ENCODE peak calls at places on chromosomes 3 and 15, in seven cellular contexts. T is adrenal gland, R is RWPE1, M is ovary, Y is BJ, E is astrocyte of the cerebellum, H is IMR-90. J is an unnamed sample.

GRCh38 chr3:68239542-68239941 is 585.1 kb upstream of the SUCLG2 start:
- DNase-seq in T (no peak), R (no peak), M (no peak), Y (no peak), E (no peak), H (no peak), J (no peak)

GRCh38 chr15:75639191-75639708 is 774 bp downstream of the IMP3 start:
- DNase-seq in T (no peak), R (no peak), M (no peak), Y (no peak), E (no peak), H (no peak), J (no peak)

GRCh38 chr3:50627407-50628051 is 10.6 kb downstream of the MAPKAPK3 start:
- DNase-seq in T (peak), R (peak), M (no peak), Y (no peak), E (no peak), H (peak), J (no peak)

GRCh38 chr3:136819784-136820640 is 1.1 kb downstream of the SLC35G2 start:
- DNase-seq in T (peak), R (peak), M (peak), Y (no peak), E (no peak), H (peak), J (no peak)

GRCh38 chr3:18837137-18837536 is 311.2 kb upstream of the KCNH8 start:
- DNase-seq in T (no peak), R (no peak), M (no peak), Y (no peak), E (peak), H (no peak), J (no peak)

GRCh38 chr15:36925671-36926421 is 174.5 kb downstream of the MEIS2 start:
- DNase-seq in T (no peak), R (no peak), M (no peak), Y (no peak), E (no peak), H (no peak), J (no peak)

GRCh38 chr15:35067501-35068347 is 17.4 kb downstream of the NANOGP8 start:
- DNase-seq in T (no peak), R (no peak), M (no peak), Y (no peak), E (no peak), H (no peak), J (no peak)

GRCh38 chr3:189954733-189955665 is 165.7 kb downstream of the P3H2 start:
- DNase-seq in T (no peak), R (no peak), M (no peak), Y (no peak), E (no peak), H (no peak), J (no peak)

GRCh38 chr15:31042731-31043130 is 51.3 kb upstream of the MTMR10 start:
- DNase-seq in T (no peak), R (no peak), M (no peak), Y (peak), E (no peak), H (no peak), J (no peak)

GRCh38 chr3:115581347-115582135 is 41.8 kb upstream of the GAP43 start:
- DNase-seq in T (no peak), R (no peak), M (no peak), Y (no peak), E (no peak), H (peak), J (no peak)

GRCh38 chr3:64355473-64355872 is 130.2 kb upstream of the PRICKLE2 start:
- DNase-seq in T (peak), R (peak), M (no peak), Y (no peak), E (no peak), H (peak), J (no peak)

GRCh38 chr3:133730993-133731392 is 15.2 kb upstream of the TF start:
- DNase-seq in T (no peak), R (no peak), M (no peak), Y (no peak), E (no peak), H (no peak), J (no peak)

GRCh38 chr3:96970211-96970610 is 155.8 kb downstream of the EPHA6 start:
- DNase-seq in T (no peak), R (peak), M (no peak), Y (no peak), E (no peak), H (peak), J (no peak)

GRCh38 chr15:88126695-88127476 is 129.7 kb downstream of the NTRK3 start:
- DNase-seq in T (no peak), R (no peak), M (no peak), Y (no peak), E (no peak), H (no peak), J (no peak)

GRCh38 chr3:42159706-42160472 is 68.7 kb downstream of the TRAK1 start:
- DNase-seq in T (no peak), R (peak), M (peak), Y (no peak), E (no peak), H (no peak), J (no peak)

GRCh38 chr15:43541785-43542184 is 24.4 kb downstream of the MAP1A start:
- DNase-seq in T (no peak), R (no peak), M (no peak), Y (no peak), E (no peak), H (peak), J (no peak)

GRCh38 chr15:75200765-75201608 is 695 bp upstream of the C15orf39 start:
- DNase-seq in T (peak), R (peak), M (peak), Y (no peak), E (no peak), H (no peak), J (no peak)

GRCh38 chr15:66884661-66885237 is 180.7 kb upstream of the SMAD3 start:
- DNase-seq in T (peak), R (no peak), M (no peak), Y (no peak), E (no peak), H (no peak), J (no peak)

GRCh38 chr3:133487920-133488540 is 85.5 kb upstream of the CDV3 start:
- DNase-seq in T (no peak), R (peak), M (no peak), Y (no peak), E (no peak), H (peak), J (no peak)

GRCh38 chr3:141065841-141066592 is 14.9 kb downstream of the SPSB4 start:
- DNase-seq in T (no peak), R (no peak), M (no peak), Y (no peak), E (no peak), H (no peak), J (no peak)

GRCh38 chr3:172405914-172406313 is 42.3 kb downstream of the GHSR start:
- DNase-seq in T (no peak), R (no peak), M (no peak), Y (no peak), E (no peak), H (no peak), J (no peak)
- TF ChIP-seq CTCF in T (no peak), R (no peak), M (no peak), Y (no peak), E (no peak), H (no peak), J (no peak)

GRCh38 chr3:114005406-114005987 is 50.8 kb downstream of the CCDC191 start:
- DNase-seq in T (no peak), R (no peak), M (no peak), Y (no peak), E (no peak), H (no peak), J (no peak)
- TF ChIP-seq CTCF in T (no peak), R (no peak), M (no peak), Y (no peak), E (no peak), H (no peak), J (no peak)

DNA sequence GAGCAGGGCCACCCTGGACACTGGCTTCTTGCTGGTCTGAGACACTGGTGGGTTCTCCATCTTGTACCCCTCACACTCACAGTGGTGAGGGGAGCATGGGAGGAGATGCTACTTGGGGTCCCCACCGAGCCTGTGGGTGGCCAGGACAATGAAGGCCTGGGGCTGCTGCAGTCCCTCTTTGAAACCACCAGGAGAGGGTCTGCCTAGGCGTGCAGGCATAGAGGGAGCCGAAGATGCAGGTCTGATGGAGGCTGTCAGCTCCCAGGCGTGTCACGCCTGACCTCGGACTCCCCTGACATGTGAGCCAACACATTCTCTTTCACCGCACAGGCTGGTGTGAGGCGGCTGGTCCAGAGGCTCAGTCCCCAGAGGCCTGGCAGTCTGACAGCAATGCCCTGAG is 39.1 kb downstream of the NIPA2 start:
- DNase-seq in T (no peak), R (no peak), M (no peak), Y (no peak), E (no peak), H (no peak), J (no peak)
- TF ChIP-seq CTCF in T (no peak), R (no peak), M (no peak), Y (no peak), E (no peak), H (no peak), J (no peak)

GRCh38 chr15:23857028-23857641 is 170.0 kb upstream of the NDN start:
- DNase-seq in T (peak), R (peak), M (peak), Y (no peak), E (peak), H (peak), J (no peak)
- TF ChIP-seq CTCF in T (peak), R (peak), M (no peak), Y (peak), E (peak), H (peak), J (peak)

GRCh38 chr3:149983628-149984027 is 12.9 kb upstream of the PFN2 start:
- DNase-seq in T (no peak), R (no peak), M (no peak), Y (no peak), E (no peak), H (no peak), J (no peak)

GRCh38 chr3:149990423-149990953 is 19.8 kb upstream of the PFN2 start:
- DNase-seq in T (no peak), R (no peak), M (no peak), Y (no peak), E (no peak), H (peak), J (no peak)

GRCh38 chr3:149992416-149993058 is 21.8 kb upstream of the PFN2 start:
- DNase-seq in T (no peak), R (no peak), M (no peak), Y (no peak), E (no peak), H (no peak), J (no peak)

DNA sequence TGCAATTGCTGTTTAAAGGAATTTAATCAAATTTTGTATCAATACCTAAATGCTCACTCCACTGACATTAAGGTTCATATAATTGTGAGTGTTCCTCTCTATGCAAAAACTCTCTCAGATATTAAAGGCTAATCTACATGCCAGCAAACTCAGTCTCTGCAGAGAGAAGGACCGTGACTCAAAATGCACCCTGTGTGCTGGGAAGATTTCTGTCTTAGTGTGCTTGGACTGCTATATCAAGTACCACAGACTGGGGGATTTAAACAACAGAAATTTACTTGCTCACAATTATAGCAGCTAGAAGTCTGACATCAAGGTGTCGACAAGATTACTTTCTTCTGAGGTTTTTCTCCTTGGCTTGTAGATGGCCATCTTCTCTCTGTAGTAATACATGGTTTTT is 18.6 kb upstream of the PFN2 start:
- DNase-seq in T (no peak), R (no peak), M (no peak), Y (no peak), E (no peak), H (no peak), J (no peak)
- TF ChIP-seq CTCF in T (no peak), R (no peak), M (no peak), Y (no peak), E (no peak), H (no peak), J (no peak)

GRCh38 chr15:82103500-82103899 is 57.7 kb upstream of the MEX3B start:
- DNase-seq in T (no peak), R (no peak), M (no peak), Y (no peak), E (no peak), H (no peak), J (no peak)
- TF ChIP-seq CTCF in T (no peak), R (no peak), M (no peak), Y (peak), E (peak), H (peak), J (peak)

GRCh38 chr3:72892870-72893269 is 5.0 kb downstream of the GXYLT2 start:
- DNase-seq in T (no peak), R (no peak), M (no peak), Y (no peak), E (no peak), H (no peak), J (no peak)
- TF ChIP-seq CTCF in T (no peak), R (peak), M (no peak), Y (peak), E (peak), H (peak), J (no peak)

GRCh38 chr3:129929383-129929782 is 35.9 kb upstream of the TMCC1 start:
- DNase-seq in T (no peak), R (no peak), M (no peak), Y (no peak), E (no peak), H (no peak), J (no peak)

DNA sequence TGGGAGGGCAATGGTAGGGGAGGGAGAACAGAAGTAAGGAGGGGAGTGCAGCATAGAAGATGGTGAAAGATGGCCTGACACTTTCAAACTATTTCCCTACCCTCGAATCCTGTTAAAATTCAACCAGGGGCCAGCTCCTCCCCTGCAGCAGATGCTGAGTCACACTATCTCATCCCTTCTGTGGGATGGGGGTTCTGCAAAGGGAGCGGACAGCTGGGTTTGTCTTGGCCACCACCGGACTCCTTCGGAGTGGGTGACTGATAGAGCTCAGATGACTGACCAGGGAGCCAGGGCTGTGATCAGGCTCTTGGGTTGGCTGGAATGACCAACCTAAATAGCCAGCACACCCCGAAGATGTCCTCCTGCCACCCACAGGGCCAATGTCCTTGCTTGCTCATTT is 33.6 kb upstream of the TMCC1 start:
- DNase-seq in T (no peak), R (no peak), M (no peak), Y (no peak), E (no peak), H (no peak), J (no peak)
- TF ChIP-seq CTCF in T (no peak), R (no peak), M (no peak), Y (no peak), E (no peak), H (no peak), J (no peak)

GRCh38 chr3:30443756-30444673 is 162.4 kb upstream of the TGFBR2 start:
- DNase-seq in T (no peak), R (no peak), M (no peak), Y (no peak), E (no peak), H (no peak), J (no peak)
- TF ChIP-seq CTCF in T (no peak), R (no peak), M (peak), Y (no peak), E (no peak), H (no peak), J (no peak)

GRCh38 chr3:51995346-51996156 is at the start of gene RPL29:
- DNase-seq in T (peak), R (peak), M (peak), Y (peak), E (peak), H (peak), J (peak)
- TF ChIP-seq CTCF in T (peak), R (no peak), M (peak), Y (no peak), E (no peak), H (no peak), J (peak)

J was measured in D721Med.